ENCODE peak calls at places on chromosome 6, in six cellular contexts. Z is neuronal stem cell, H is H9, B is IMR-90, M is mesendoderm, O is mesenchymal stem cell. X is an unnamed sample.

GRCh38 chr6:156803353-156803752 is 26.2 kb downstream of the ARID1B start:
- DNase-seq in Z (no peak), H (no peak), B (no peak), M (no peak), O (no peak), X (no peak)

GRCh38 chr6:7432391-7433207 is 43.0 kb downstream of the RIOK1 start:
- DNase-seq in Z (no peak), H (no peak), B (no peak), M (no peak), O (no peak), X (no peak)

GRCh38 chr6:76166874-76167273 is 94.4 kb upstream of the IMPG1 start:
- DNase-seq in Z (no peak), H (no peak), B (no peak), M (no peak), O (no peak), X (no peak)

GRCh38 chr6:142802124-142802523 is 142.9 kb downstream of the HIVEP2 start:
- DNase-seq in Z (no peak), H (no peak), B (peak), M (peak), O (peak), X (no peak)

GRCh38 chr6:168347615-168348014 is 28.0 kb upstream of the DACT2 start:
- DNase-seq in Z (no peak), H (no peak), B (no peak), M (no peak), O (no peak), X (no peak)

GRCh38 chr6:142752348-142752747 is 192.6 kb downstream of the HIVEP2 start:
- DNase-seq in Z (no peak), H (no peak), B (peak), M (no peak), O (no peak), X (no peak)

GRCh38 chr6:30325150-30325872 is 1.4 kb upstream of the TRIM39 start:
- DNase-seq in Z (no peak), H (no peak), B (peak), M (peak), O (peak), X (no peak)

GRCh38 chr6:48087448-48087847 is 23.5 kb downstream of the PTCHD4 start:
- DNase-seq in Z (no peak), H (no peak), B (peak), M (peak), O (peak), X (no peak)

GRCh38 chr6:6556738-6557503 is 31.6 kb upstream of the LY86 start:
- DNase-seq in Z (peak), H (peak), B (peak), M (peak), O (peak), X (peak)

GRCh38 chr6:106804238-106805016 is 170.1 kb downstream of the CD24 start:
- DNase-seq in Z (no peak), H (peak), B (no peak), M (peak), O (no peak), X (no peak)

GRCh38 chr6:135281227-135281626 is 100.1 kb downstream of the MYB start:
- DNase-seq in Z (no peak), H (no peak), B (no peak), M (no peak), O (peak), X (no peak)

GRCh38 chr6:170173416-170173990 is 117.4 kb downstream of the DLL1 start:
- DNase-seq in Z (no peak), H (no peak), B (no peak), M (no peak), O (no peak), X (no peak)

GRCh38 chr6:165767228-165767627 is 104.2 kb upstream of the PDE10A start:
- DNase-seq in Z (no peak), H (no peak), B (no peak), M (no peak), O (no peak), X (no peak)

GRCh38 chr6:131413831-131414191 is 159.2 kb upstream of the ARG1 start:
- DNase-seq in Z (no peak), H (no peak), B (no peak), M (no peak), O (no peak), X (no peak)

GRCh38 chr6:8904754-8905153 is 469.4 kb upstream of the SLC35B3 start:
- DNase-seq in Z (no peak), H (peak), B (no peak), M (peak), O (no peak), X (peak)

GRCh38 chr6:36320475-36320874 is 16.2 kb downstream of the BNIP5 start:
- DNase-seq in Z (no peak), H (no peak), B (no peak), M (no peak), O (no peak), X (no peak)

GRCh38 chr6:40340957-40341356 is 246.2 kb downstream of the LRFN2 start:
- DNase-seq in Z (no peak), H (no peak), B (no peak), M (no peak), O (no peak), X (no peak)

GRCh38 chr6:108117427-108118358 is 43.2 kb upstream of the OSTM1 start:
- DNase-seq in Z (peak), H (peak), B (peak), M (peak), O (peak), X (peak)

GRCh38 chr6:113171882-113172281 is 685.3 kb upstream of the MARCKS start:
- DNase-seq in Z (no peak), H (no peak), B (no peak), M (no peak), O (no peak), X (no peak)

GRCh38 chr6:160730911-160731310 is 28.9 kb downstream of the PLG start:
- DNase-seq in Z (no peak), H (peak), B (no peak), M (peak), O (no peak), X (peak)

GRCh38 chr6:132298344-132298949 is 102.8 kb downstream of the MOXD1 start:
- DNase-seq in Z (no peak), H (peak), B (peak), M (peak), O (peak), X (no peak)

GRCh38 chr6:141593311-141593710 is 539.4 kb upstream of the GJE1 start:
- DNase-seq in Z (no peak), H (no peak), B (no peak), M (no peak), O (no peak), X (no peak)

GRCh38 chr6:158086054-158086705 is 81.9 kb downstream of the SERAC1 start:
- DNase-seq in Z (no peak), H (no peak), B (peak), M (no peak), O (peak), X (no peak)

GRCh38 chr6:114404339-114404955 is 61.6 kb upstream of the HS3ST5 start:
- DNase-seq in Z (no peak), H (no peak), B (no peak), M (peak), O (no peak), X (no peak)

DNA sequence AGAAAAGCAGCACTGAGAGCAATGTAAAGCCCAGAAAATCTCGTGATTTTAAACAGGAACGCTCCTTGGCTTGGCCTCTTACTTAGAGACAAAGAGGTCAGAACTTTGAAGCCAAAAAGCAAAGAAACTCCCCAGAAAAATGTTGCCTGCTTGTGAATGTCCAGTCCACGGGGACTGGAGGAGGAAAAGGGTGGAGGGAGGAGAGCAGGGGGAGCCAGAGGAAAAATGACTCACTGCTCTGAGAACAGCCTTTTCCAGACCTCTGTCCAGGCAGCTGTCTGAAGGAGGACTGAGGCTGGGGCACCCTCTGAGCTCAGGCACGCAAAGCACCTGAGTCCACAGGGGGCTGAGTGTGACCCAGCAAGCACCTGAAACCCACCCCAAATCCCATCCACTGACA is 64.7 kb downstream of the TRAM2 start:
- DNase-seq in Z (no peak), H (no peak), B (peak), M (no peak), O (peak), X (no peak)
- H3K4me2 ChIP-seq in Z (no peak), H (no peak), B (peak), M (no peak), O (no peak), X (no peak)

GRCh38 chr6:52545844-52546119 is 31.1 kb downstream of the TRAM2 start:
- DNase-seq in Z (no peak), H (no peak), B (no peak), M (no peak), O (no peak), X (no peak)
- H3K18ac ChIP-seq in Z (no peak), H (no peak), B (peak), M (peak), O (peak), X (no peak)

DNA sequence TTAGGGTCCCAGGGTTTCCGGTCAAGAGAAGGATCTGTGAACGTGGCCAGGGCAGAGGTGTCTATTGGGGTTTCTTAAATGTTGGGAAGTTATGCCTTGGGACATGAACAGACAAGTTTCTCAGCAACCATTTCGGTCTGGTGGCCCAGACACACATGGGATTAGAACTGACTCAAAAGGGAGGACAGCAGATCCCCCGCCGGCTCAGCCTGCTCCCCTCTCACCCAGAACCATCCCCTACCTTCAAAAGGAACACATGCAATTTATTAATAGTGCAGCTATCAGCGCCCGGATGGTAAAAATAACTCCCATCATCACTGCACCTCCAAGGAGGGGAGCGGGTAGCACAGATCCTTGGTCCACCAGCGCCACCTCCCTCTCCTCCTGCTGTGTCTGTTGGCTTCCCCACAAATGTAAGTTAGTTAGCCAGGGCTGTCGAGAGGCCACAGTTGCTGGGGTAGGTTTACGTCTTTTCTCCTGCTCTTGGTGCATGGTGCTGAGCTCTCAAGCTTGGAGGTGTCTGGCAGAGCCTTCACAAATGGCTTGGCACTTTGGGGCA is 77.1 kb downstream of the TRAM2 start:
- DNase-seq in Z (no peak), H (no peak), B (no peak), M (no peak), O (no peak), X (peak)
- H3K4me2 ChIP-seq in Z (no peak), H (no peak), B (no peak), M (no peak), O (no peak), X (no peak)

GRCh38 chr6:11171952-11172351 is 60.4 kb upstream of the ERVFRD-1 start:
- DNase-seq in Z (no peak), H (no peak), B (no peak), M (no peak), O (no peak), X (no peak)

GRCh38 chr6:11179088-11179977 is 53.1 kb downstream of the NEDD9 start:
- DNase-seq in Z (no peak), H (peak), B (no peak), M (no peak), O (no peak), X (no peak)

GRCh38 chr6:11177271-11177670 is 55.2 kb downstream of the NEDD9 start:
- DNase-seq in Z (no peak), H (no peak), B (no peak), M (no peak), O (no peak), X (no peak)

GRCh38 chr6:11172501-11173337 is 59.7 kb downstream of the NEDD9 start:
- DNase-seq in Z (peak), H (peak), B (peak), M (peak), O (peak), X (peak)

GRCh38 chr6:11174245-11174616 is 58.2 kb downstream of the NEDD9 start:
- DNase-seq in Z (no peak), H (no peak), B (no peak), M (no peak), O (no peak), X (no peak)
- H3K18ac ChIP-seq in Z (peak), H (no peak), B (no peak), M (no peak), O (no peak), X (peak)

GRCh38 chr6:27287751-27288135 is 24.3 kb downstream of the POM121L2 start:
- DNase-seq in Z (no peak), H (no peak), B (no peak), M (no peak), O (no peak), X (no peak)

GRCh38 chr6:27290065-27290849 is 21.8 kb downstream of the POM121L2 start:
- DNase-seq in Z (no peak), H (peak), B (peak), M (peak), O (no peak), X (no peak)

GRCh38 chr6:27290850-27291208 is 21.2 kb downstream of the POM121L2 start:
- DNase-seq in Z (no peak), H (no peak), B (no peak), M (no peak), O (no peak), X (no peak)

GRCh38 chr6:27286141-27286540 is 25.9 kb downstream of the POM121L2 start:
- DNase-seq in Z (no peak), H (no peak), B (no peak), M (no peak), O (no peak), X (no peak)

DNA sequence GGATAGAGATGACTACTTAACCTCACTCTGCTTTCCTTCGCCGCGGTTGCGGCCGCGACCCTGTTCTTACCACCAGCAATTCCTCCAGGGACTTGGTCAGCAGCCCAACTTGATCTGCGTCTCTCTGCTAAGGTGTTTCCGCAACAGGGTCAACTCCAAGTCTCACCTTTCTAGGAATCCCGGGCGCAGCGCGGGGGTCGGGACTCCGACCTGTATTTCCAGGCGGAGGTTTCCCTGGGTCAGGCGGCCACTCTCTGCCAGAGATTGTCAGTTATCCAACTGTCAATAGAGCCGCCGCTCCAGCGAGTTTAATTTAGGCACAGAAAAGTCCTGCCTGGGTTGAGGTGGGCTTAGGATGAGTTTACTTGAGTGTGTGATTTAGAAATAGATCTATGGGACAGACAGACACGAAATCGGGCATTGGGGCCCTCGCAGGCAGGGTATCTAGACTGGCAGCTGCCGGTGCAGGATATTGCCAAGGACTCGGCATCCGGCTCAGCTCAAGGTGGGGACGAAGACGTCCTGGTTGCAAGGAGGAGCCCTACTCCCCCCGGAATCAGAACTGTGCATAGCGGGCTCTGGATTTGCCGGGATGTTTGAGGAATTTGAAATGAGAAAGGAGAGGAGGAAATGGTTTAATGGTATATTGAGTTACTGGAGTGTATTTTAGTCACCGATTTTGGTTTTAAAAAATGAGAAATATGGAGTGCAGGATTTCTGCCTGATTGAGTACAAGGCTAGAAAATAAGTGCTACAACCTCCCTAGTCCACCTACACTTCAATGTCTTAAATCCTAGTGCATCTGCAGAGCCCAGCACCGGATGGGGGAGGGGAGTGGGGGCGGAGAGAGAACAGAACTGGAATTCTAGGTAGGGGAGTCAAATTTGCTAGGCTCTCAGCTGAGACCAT is 23.7 kb downstream of the POM121L2 start:
- DNase-seq in Z (no peak), H (peak), B (no peak), M (peak), O (no peak), X (no peak)
- H3K4me2 ChIP-seq in Z (peak), H (peak), B (peak), M (peak), O (peak), X (peak)

DNA sequence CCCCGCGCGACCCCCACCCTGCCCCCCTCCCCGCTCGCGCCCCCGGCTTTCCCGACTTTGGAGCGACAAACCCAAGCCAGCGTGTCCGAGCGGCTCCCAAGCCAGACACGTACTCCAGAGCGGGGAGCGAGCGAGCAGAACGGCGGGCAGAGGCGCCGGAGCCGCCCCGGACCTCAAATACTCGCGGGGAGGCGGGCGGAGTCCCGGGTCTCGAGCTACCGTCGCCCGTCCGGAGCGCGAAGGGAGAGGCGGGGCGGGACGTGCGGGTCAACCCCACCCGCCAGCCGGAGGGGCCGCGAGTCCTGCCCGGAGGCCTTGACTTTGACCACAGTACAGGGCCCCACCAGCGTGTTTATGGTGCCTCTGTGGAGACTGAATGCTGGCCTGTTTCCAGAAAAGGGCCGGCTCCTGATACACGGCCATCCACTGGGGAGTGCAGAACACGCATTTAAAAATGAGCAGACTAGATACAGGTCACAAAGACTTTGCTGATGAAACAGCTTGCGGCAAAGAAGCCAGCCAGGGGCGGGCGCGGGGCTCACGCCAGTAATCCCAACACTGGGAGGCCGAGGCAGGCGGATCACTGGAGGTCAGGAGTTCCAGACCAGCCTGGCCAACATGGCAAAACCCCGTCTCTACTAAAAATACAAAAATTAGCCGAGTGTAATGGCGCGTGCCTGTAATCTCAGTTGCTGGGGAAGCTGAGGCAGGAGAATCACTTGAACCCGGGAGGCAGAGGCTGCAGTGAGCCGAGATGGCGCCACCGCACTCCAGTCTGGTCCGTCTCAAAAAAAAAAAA is at the start of gene SERPINB6:
- DNase-seq in Z (no peak), H (no peak), B (peak), M (no peak), O (peak), X (no peak)
- H3K18ac ChIP-seq in Z (peak), H (peak), B (peak), M (peak), O (peak), X (peak)

DNA sequence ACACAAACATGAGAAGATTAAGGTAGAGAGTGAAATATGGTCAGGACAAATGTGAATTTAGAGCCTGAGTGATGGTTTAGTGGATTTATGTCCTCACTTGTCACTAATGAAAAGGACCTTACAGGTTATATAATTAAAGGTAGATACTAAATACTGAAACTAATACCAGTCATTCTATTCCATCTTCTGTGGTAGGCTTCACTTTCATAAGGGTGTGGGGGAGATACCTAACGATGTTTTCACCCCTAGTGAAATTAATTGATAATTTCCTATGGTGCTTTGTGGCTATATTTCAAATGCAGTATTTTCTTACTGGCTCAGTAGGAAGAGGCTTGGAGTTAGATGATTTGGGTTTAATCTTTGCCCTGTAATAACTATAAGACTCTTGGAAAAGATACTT is 21.1 kb downstream of the RNF217 start:
- DNase-seq in Z (no peak), H (no peak), B (no peak), M (no peak), O (no peak), X (no peak)
- H3K4me2 ChIP-seq in Z (no peak), H (no peak), B (no peak), M (no peak), O (no peak), X (no peak)

GRCh38 chr6:43806041-43806757 is 36.2 kb downstream of the VEGFA start:
- DNase-seq in Z (no peak), H (no peak), B (no peak), M (peak), O (peak), X (no peak)
- H3K18ac ChIP-seq in Z (no peak), H (no peak), B (no peak), M (no peak), O (no peak), X (no peak)

GRCh38 chr6:4322846-4323309 is 187.5 kb upstream of the ECI2 start:
- DNase-seq in Z (no peak), H (no peak), B (peak), M (peak), O (peak), X (no peak)
- H3K4me2 ChIP-seq in Z (no peak), H (no peak), B (no peak), M (no peak), O (no peak), X (no peak)

X was measured in H1.